ENCODE peak calls at places on chromosomes 2 and 18, in nine cellular contexts. One of them, this sample, is unnamed.

GRCh38 chr18:32093106-32093511 is 1.4 kb downstream of the RNF138 start:
- DNase-seq in body of pancreas: peak; percentile 63
- DNase-seq in dorsolateral prefrontal cortex: peak; percentile 49
- DNase-seq in right lobe of liver: no peak
- DNase-seq in aorta: peak; percentile 68
- DNase-seq in effector memory CD4-positive, alpha-beta T cell: peak; percentile 19
- DNase-seq in ovary: peak; percentile 37
- DNase-seq in cardiac muscle cell: peak; percentile 63
- DNase-seq in iPS DF 6.9: no peak
- DNase-seq in this sample: peak; percentile 49

GRCh38 chr2:42249887-42250286 is 80.7 kb downstream of the EML4 start:
- DNase-seq in body of pancreas: peak; percentile 59
- DNase-seq in dorsolateral prefrontal cortex: no peak
- DNase-seq in right lobe of liver: no peak
- DNase-seq in aorta: no peak
- DNase-seq in effector memory CD4-positive, alpha-beta T cell: no peak
- DNase-seq in ovary: no peak
- DNase-seq in cardiac muscle cell: no peak
- DNase-seq in iPS DF 6.9: no peak
- DNase-seq in this sample: no peak

GRCh38 chr2:181354626-181355025 is 102.6 kb upstream of the ITGA4 start:
- DNase-seq in body of pancreas: no peak
- DNase-seq in dorsolateral prefrontal cortex: no peak
- DNase-seq in right lobe of liver: no peak
- DNase-seq in aorta: no peak
- DNase-seq in effector memory CD4-positive, alpha-beta T cell: no peak
- DNase-seq in ovary: no peak
- DNase-seq in cardiac muscle cell: peak; percentile 89
- DNase-seq in iPS DF 6.9: no peak
- DNase-seq in this sample: no peak

GRCh38 chr18:28114472-28114871 is 62.5 kb downstream of the CDH2 start:
- DNase-seq in body of pancreas: no peak
- DNase-seq in dorsolateral prefrontal cortex: no peak
- DNase-seq in right lobe of liver: no peak
- DNase-seq in aorta: no peak
- DNase-seq in effector memory CD4-positive, alpha-beta T cell: no peak
- DNase-seq in ovary: no peak
- DNase-seq in cardiac muscle cell: peak; percentile 54
- DNase-seq in iPS DF 6.9: no peak
- DNase-seq in this sample: no peak

GRCh38 chr2:134119117-134119671 is 134.7 kb upstream of the MGAT5 start:
- DNase-seq in body of pancreas: no peak
- DNase-seq in dorsolateral prefrontal cortex: no peak
- DNase-seq in right lobe of liver: no peak
- DNase-seq in aorta: no peak
- DNase-seq in effector memory CD4-positive, alpha-beta T cell: no peak
- DNase-seq in ovary: no peak
- DNase-seq in cardiac muscle cell: no peak
- DNase-seq in iPS DF 6.9: no peak
- DNase-seq in this sample: no peak

GRCh38 chr2:200609027-200609614 is 23.3 kb downstream of the AOX1 start:
- DNase-seq in body of pancreas: no peak
- DNase-seq in dorsolateral prefrontal cortex: no peak
- DNase-seq in right lobe of liver: no peak
- DNase-seq in aorta: peak; percentile 53
- DNase-seq in effector memory CD4-positive, alpha-beta T cell: no peak
- DNase-seq in ovary: no peak
- DNase-seq in cardiac muscle cell: peak; percentile 79
- DNase-seq in iPS DF 6.9: no peak
- DNase-seq in this sample: peak; percentile 56

GRCh38 chr2:58032751-58033055 is 13.9 kb upstream of the VRK2 start:
- DNase-seq in body of pancreas: no peak
- DNase-seq in dorsolateral prefrontal cortex: no peak
- DNase-seq in right lobe of liver: no peak
- DNase-seq in aorta: no peak
- DNase-seq in effector memory CD4-positive, alpha-beta T cell: no peak
- DNase-seq in ovary: no peak
- DNase-seq in cardiac muscle cell: no peak
- DNase-seq in iPS DF 6.9: no peak
- DNase-seq in this sample: no peak

GRCh38 chr2:221571391-221572179 is 519 bp downstream of the EPHA4 start:
- DNase-seq in body of pancreas: peak; percentile 31
- DNase-seq in dorsolateral prefrontal cortex: no peak
- DNase-seq in right lobe of liver: peak; percentile 56
- DNase-seq in aorta: peak; percentile 51
- DNase-seq in effector memory CD4-positive, alpha-beta T cell: peak; percentile 8
- DNase-seq in ovary: peak; percentile 36
- DNase-seq in cardiac muscle cell: peak; percentile 53
- DNase-seq in iPS DF 6.9: no peak
- DNase-seq in this sample: peak; percentile 67

GRCh38 chr2:149650006-149650405 is 62.4 kb upstream of the MMADHC start:
- DNase-seq in body of pancreas: no peak
- DNase-seq in dorsolateral prefrontal cortex: no peak
- DNase-seq in right lobe of liver: no peak
- DNase-seq in aorta: no peak
- DNase-seq in effector memory CD4-positive, alpha-beta T cell: no peak
- DNase-seq in ovary: no peak
- DNase-seq in cardiac muscle cell: peak; percentile 67
- DNase-seq in iPS DF 6.9: no peak
- DNase-seq in this sample: no peak

GRCh38 chr2:46471-47345 is at the start of gene FAM110C:
- DNase-seq in body of pancreas: peak; percentile 93
- DNase-seq in dorsolateral prefrontal cortex: peak; percentile 72
- DNase-seq in right lobe of liver: peak; percentile 94
- DNase-seq in aorta: peak; percentile 85
- DNase-seq in effector memory CD4-positive, alpha-beta T cell: peak; percentile 51
- DNase-seq in ovary: peak; percentile 79
- DNase-seq in cardiac muscle cell: peak; percentile 67
- DNase-seq in iPS DF 6.9: no peak
- DNase-seq in this sample: peak; percentile 28

GRCh38 chr18:43534511-43534910 is 257.2 kb upstream of the SYT4 start:
- DNase-seq in body of pancreas: no peak
- DNase-seq in dorsolateral prefrontal cortex: no peak
- DNase-seq in right lobe of liver: no peak
- DNase-seq in aorta: no peak
- DNase-seq in effector memory CD4-positive, alpha-beta T cell: no peak
- DNase-seq in ovary: no peak
- DNase-seq in cardiac muscle cell: no peak
- DNase-seq in iPS DF 6.9: no peak
- DNase-seq in this sample: no peak

GRCh38 chr2:119864318-119864717 is 104.6 kb downstream of the PTPN4 start:
- DNase-seq in body of pancreas: no peak
- DNase-seq in dorsolateral prefrontal cortex: no peak
- DNase-seq in right lobe of liver: no peak
- DNase-seq in aorta: no peak
- DNase-seq in effector memory CD4-positive, alpha-beta T cell: no peak
- DNase-seq in ovary: no peak
- DNase-seq in cardiac muscle cell: no peak
- DNase-seq in iPS DF 6.9: no peak
- DNase-seq in this sample: no peak

GRCh38 chr2:25590921-25591505 is 82.4 kb downstream of the DTNB start:
- DNase-seq in body of pancreas: no peak
- DNase-seq in dorsolateral prefrontal cortex: peak; percentile 82
- DNase-seq in right lobe of liver: no peak
- DNase-seq in aorta: no peak
- DNase-seq in effector memory CD4-positive, alpha-beta T cell: no peak
- DNase-seq in ovary: no peak
- DNase-seq in cardiac muscle cell: no peak
- DNase-seq in iPS DF 6.9: no peak
- DNase-seq in this sample: no peak

GRCh38 chr2:222708274-222708710 is 36.8 kb downstream of the MOGAT1 start:
- DNase-seq in body of pancreas: peak; percentile 86
- DNase-seq in dorsolateral prefrontal cortex: peak; percentile 84
- DNase-seq in right lobe of liver: peak; percentile 79
- DNase-seq in aorta: peak; percentile 83
- DNase-seq in effector memory CD4-positive, alpha-beta T cell: peak; percentile 59
- DNase-seq in ovary: peak; percentile 68
- DNase-seq in cardiac muscle cell: peak; percentile 84
- DNase-seq in iPS DF 6.9: no peak
- DNase-seq in this sample: peak; percentile 82

DNA sequence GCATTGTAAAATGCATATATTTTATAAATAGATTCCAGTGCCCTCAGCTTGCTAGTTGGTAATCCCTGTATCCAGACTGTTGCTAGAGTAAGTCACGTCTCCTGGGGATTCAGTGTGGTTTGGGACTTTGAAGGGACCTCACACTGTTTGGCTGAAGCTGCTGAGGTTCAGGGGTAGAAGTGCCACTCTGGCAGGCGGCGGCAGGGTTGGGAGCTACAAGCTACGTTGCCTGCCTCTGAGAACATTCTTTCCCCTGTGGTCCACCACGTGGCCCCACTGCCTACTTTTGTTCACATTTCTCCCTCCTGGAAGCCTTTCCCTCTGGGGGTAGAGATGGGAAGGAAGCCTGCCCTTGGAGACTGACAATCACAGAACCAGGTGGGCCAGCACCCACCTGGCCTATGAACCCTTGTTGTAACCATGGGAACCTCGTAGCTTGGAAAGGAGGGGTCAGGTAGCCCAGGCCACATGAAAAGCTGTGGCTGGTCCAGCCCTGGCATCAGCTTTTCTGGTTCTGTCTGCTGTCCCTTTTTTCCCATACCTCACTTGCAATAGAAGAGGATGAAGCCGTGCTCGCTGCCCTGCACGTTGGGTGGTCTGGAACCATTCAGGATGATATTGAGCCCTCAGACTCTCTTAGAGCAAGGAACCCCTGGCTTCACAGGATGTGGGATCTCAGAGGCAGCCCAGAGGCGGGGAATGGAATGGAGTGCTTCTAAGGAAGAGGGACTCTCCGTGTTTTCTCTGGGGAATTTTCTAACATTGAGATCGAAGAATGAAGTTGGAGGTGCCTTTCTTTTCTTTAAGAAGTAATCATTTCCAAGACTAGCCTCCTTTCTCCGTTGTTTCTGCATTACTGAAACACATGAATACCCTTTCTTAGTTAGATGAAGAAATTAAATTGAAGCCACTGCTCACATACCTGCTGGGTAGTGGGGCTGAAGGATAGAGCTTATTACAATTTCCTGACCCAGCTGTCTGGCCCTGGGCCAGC is 3.0 kb downstream of the RNF144A start:
- DNase-seq in body of pancreas: peak; percentile 51
- DNase-seq in dorsolateral prefrontal cortex: no peak
- DNase-seq in right lobe of liver: no peak
- DNase-seq in aorta: no peak
- DNase-seq in effector memory CD4-positive, alpha-beta T cell: no peak
- DNase-seq in ovary: no peak
- DNase-seq in cardiac muscle cell: no peak
- DNase-seq in iPS DF 6.9: no peak
- DNase-seq in this sample: no peak
- H3K27ac ChIP-seq in body of pancreas: peak overlapping the region; percentile 94
- H3K27ac ChIP-seq in dorsolateral prefrontal cortex: peak overlapping the region; percentile 79
- H3K27ac ChIP-seq in right lobe of liver: no peak overlapping the region
- H3K27ac ChIP-seq in aorta: no peak overlapping the region
- H3K27ac ChIP-seq in effector memory CD4-positive, alpha-beta T cell: no peak overlapping the region
- H3K27ac ChIP-seq in ovary: no peak overlapping the region
- H3K27ac ChIP-seq in cardiac muscle cell: no peak overlapping the region
- H3K27ac ChIP-seq in iPS DF 6.9: no peak overlapping the region
- H3K27ac ChIP-seq in this sample: no peak overlapping the region

GRCh38 chr2:30255026-30255425 is 23.7 kb downstream of the LBH start:
- DNase-seq in body of pancreas: no peak
- DNase-seq in dorsolateral prefrontal cortex: no peak
- DNase-seq in right lobe of liver: no peak
- DNase-seq in aorta: no peak
- DNase-seq in effector memory CD4-positive, alpha-beta T cell: no peak
- DNase-seq in ovary: no peak
- DNase-seq in cardiac muscle cell: no peak
- DNase-seq in iPS DF 6.9: no peak
- DNase-seq in this sample: no peak

GRCh38 chr2:30253873-30254691 is 22.7 kb downstream of the LBH start:
- DNase-seq in body of pancreas: no peak
- DNase-seq in dorsolateral prefrontal cortex: no peak
- DNase-seq in right lobe of liver: no peak
- DNase-seq in aorta: no peak
- DNase-seq in effector memory CD4-positive, alpha-beta T cell: no peak
- DNase-seq in ovary: no peak
- DNase-seq in cardiac muscle cell: no peak
- DNase-seq in iPS DF 6.9: no peak
- DNase-seq in this sample: no peak

GRCh38 chr2:30252723-30253688 is 21.7 kb downstream of the LBH start:
- DNase-seq in body of pancreas: peak; percentile 83
- DNase-seq in dorsolateral prefrontal cortex: no peak
- DNase-seq in right lobe of liver: no peak
- DNase-seq in aorta: peak; percentile 85
- DNase-seq in effector memory CD4-positive, alpha-beta T cell: no peak
- DNase-seq in ovary: peak; percentile 55
- DNase-seq in cardiac muscle cell: peak; percentile 95
- DNase-seq in iPS DF 6.9: no peak
- DNase-seq in this sample: peak; percentile 40

GRCh38 chr2:30255466-30256408 is 24.4 kb downstream of the LBH start:
- DNase-seq in body of pancreas: peak; percentile 83
- DNase-seq in dorsolateral prefrontal cortex: no peak
- DNase-seq in right lobe of liver: no peak
- DNase-seq in aorta: no peak
- DNase-seq in effector memory CD4-positive, alpha-beta T cell: no peak
- DNase-seq in ovary: no peak
- DNase-seq in cardiac muscle cell: no peak
- DNase-seq in iPS DF 6.9: no peak
- DNase-seq in this sample: no peak

DNA sequence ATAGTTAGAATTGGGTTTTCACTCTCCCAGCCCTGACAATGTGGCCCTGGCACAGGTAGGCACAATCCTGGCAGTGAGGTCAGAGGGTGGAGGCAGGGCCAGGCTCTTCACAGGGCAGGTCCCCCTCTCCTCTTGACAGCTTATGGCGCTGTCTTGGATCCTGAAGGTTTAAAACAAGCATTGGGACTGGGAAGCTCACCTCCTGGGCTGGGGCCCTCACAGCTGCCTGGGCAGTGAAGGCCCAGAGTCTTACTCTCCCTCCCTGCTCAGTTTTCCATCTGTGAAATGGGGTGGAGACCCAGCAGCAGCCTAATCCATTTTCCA is 23.3 kb downstream of the LBH start:
- DNase-seq in body of pancreas: no peak
- DNase-seq in dorsolateral prefrontal cortex: no peak
- DNase-seq in right lobe of liver: no peak
- DNase-seq in aorta: no peak
- DNase-seq in effector memory CD4-positive, alpha-beta T cell: no peak
- DNase-seq in ovary: no peak
- DNase-seq in cardiac muscle cell: no peak
- DNase-seq in iPS DF 6.9: no peak
- DNase-seq in this sample: no peak
- H3K27ac ChIP-seq in body of pancreas: peak overlapping the region; percentile 17
- H3K27ac ChIP-seq in dorsolateral prefrontal cortex: no peak overlapping the region
- H3K27ac ChIP-seq in right lobe of liver: no peak overlapping the region
- H3K27ac ChIP-seq in aorta: no peak overlapping the region
- H3K27ac ChIP-seq in effector memory CD4-positive, alpha-beta T cell: peak overlapping the region; percentile 54
- H3K27ac ChIP-seq in ovary: no peak overlapping the region
- H3K27ac ChIP-seq in cardiac muscle cell: peak overlapping the region; percentile 64
- H3K27ac ChIP-seq in iPS DF 6.9: no peak overlapping the region
- H3K27ac ChIP-seq in this sample: no peak overlapping the region

GRCh38 chr2:86443601-86444000 is 2.4 kb downstream of the KDM3A start:
- DNase-seq in body of pancreas: no peak
- DNase-seq in dorsolateral prefrontal cortex: no peak
- DNase-seq in right lobe of liver: no peak
- DNase-seq in aorta: no peak
- DNase-seq in effector memory CD4-positive, alpha-beta T cell: no peak
- DNase-seq in ovary: no peak
- DNase-seq in cardiac muscle cell: no peak
- DNase-seq in iPS DF 6.9: no peak
- DNase-seq in this sample: no peak
- H3K27ac ChIP-seq in body of pancreas: peak overlapping the region; percentile 22
- H3K27ac ChIP-seq in dorsolateral prefrontal cortex: peak overlapping the region; percentile 97
- H3K27ac ChIP-seq in right lobe of liver: no peak overlapping the region
- H3K27ac ChIP-seq in aorta: peak overlapping the region; percentile 67
- H3K27ac ChIP-seq in effector memory CD4-positive, alpha-beta T cell: peak overlapping the region; percentile 84
- H3K27ac ChIP-seq in ovary: no peak overlapping the region
- H3K27ac ChIP-seq in cardiac muscle cell: peak overlapping the region; percentile 99
- H3K27ac ChIP-seq in iPS DF 6.9: no peak overlapping the region
- H3K27ac ChIP-seq in this sample: peak overlapping the region; percentile 97

GRCh38 chr2:11821705-11822104 is 75.3 kb downstream of the LPIN1 start:
- DNase-seq in body of pancreas: no peak
- DNase-seq in dorsolateral prefrontal cortex: no peak
- DNase-seq in right lobe of liver: no peak
- DNase-seq in aorta: no peak
- DNase-seq in effector memory CD4-positive, alpha-beta T cell: no peak
- DNase-seq in ovary: no peak
- DNase-seq in cardiac muscle cell: no peak
- DNase-seq in iPS DF 6.9: no peak
- DNase-seq in this sample: no peak
- H3K27ac ChIP-seq in body of pancreas: no peak overlapping the region
- H3K27ac ChIP-seq in dorsolateral prefrontal cortex: no peak overlapping the region
- H3K27ac ChIP-seq in right lobe of liver: no peak overlapping the region
- H3K27ac ChIP-seq in aorta: no peak overlapping the region
- H3K27ac ChIP-seq in effector memory CD4-positive, alpha-beta T cell: no peak overlapping the region
- H3K27ac ChIP-seq in ovary: no peak overlapping the region
- H3K27ac ChIP-seq in cardiac muscle cell: no peak overlapping the region
- H3K27ac ChIP-seq in iPS DF 6.9: no peak overlapping the region
- H3K27ac ChIP-seq in this sample: peak overlapping the region; percentile 41